ENCODE peak calls at places on chromosomes 2 and 18, in seven cellular contexts. L, X, G, T, M, K and B are unnamed samples.

GRCh38 chr18:36181898-36182506 is 5.3 kb upstream of the MOCOS start:
- DNase-seq in L (no peak), X (no peak), G (no peak), T (no peak), M (no peak), K (no peak), B (no peak)

GRCh38 chr2:240347949-240348500 is 87.4 kb upstream of the GPC1 start:
- DNase-seq in L (no peak), X (no peak), G (no peak), T (no peak), M (no peak), K (no peak), B (no peak)

GRCh38 chr18:63016270-63016669 is 300.9 kb downstream of the PHLPP1 start:
- DNase-seq in L (no peak), X (peak; percentile 33), G (no peak), T (peak; percentile 65), M (peak; percentile 41), K (peak; percentile 22), B (no peak)

GRCh38 chr2:54559593-54560145 is 103.5 kb downstream of the SPTBN1 start:
- DNase-seq in L (no peak), X (no peak), G (no peak), T (no peak), M (no peak), K (peak; percentile 86), B (no peak)

GRCh38 chr2:20640411-20641122 is 10.3 kb downstream of the HS1BP3 start:
- DNase-seq in L (no peak), X (no peak), G (no peak), T (no peak), M (no peak), K (no peak), B (peak; percentile 69)

GRCh38 chr2:55761526-55761925 is 67.9 kb upstream of the PNPT1 start:
- DNase-seq in L (no peak), X (no peak), G (no peak), T (no peak), M (no peak), K (peak; percentile 80), B (no peak)

GRCh38 chr2:111100765-111101162 is 19.9 kb upstream of the BCL2L11 start:
- DNase-seq in L (no peak), X (no peak), G (no peak), T (no peak), M (no peak), K (peak; percentile 68), B (no peak)

GRCh38 chr18:79533591-79533990 is 137.9 kb downstream of the NFATC1 start:
- DNase-seq in L (no peak), X (no peak), G (no peak), T (no peak), M (peak; percentile 3), K (no peak), B (peak; percentile 72)